ENCODE peak calls at places on chromosome 13, in seven cellular contexts. D, T, M, B, L, F and I are unnamed samples.

GRCh38 chr13:30846311-30846710 is 59.8 kb upstream of the MEDAG start:
- DNase-seq in D (no peak), F (no peak), M (peak; percentile 78), T (no peak), L (no peak), B (no peak), I (no peak)

GRCh38 chr13:26476111-26476743 is 81.3 kb upstream of the WASF3 start:
- DNase-seq in L (peak; percentile 17), M (peak; percentile 32), T (peak; percentile 51), B (no peak), F (no peak), D (peak; percentile 26), I (no peak)

GRCh38 chr13:44842158-44842557 is 147.1 kb downstream of the NUFIP1 start:
- DNase-seq in M (peak; percentile 58), B (no peak), T (no peak), F (no peak), D (no peak), L (no peak), I (no peak)

GRCh38 chr13:114099191-114099590 is 33.2 kb downstream of the RASA3 start:
- DNase-seq in L (no peak), T (peak; percentile 24), F (peak; percentile 26), B (peak; percentile 82), M (peak; percentile 90), D (no peak), I (peak; percentile 47)

GRCh38 chr13:61727714-61728275 is 312.1 kb upstream of the PCDH20 start:
- DNase-seq in L (no peak), T (no peak), F (no peak), M (peak; percentile 41), D (no peak), B (no peak), I (no peak)

GRCh38 chr13:113997845-113998751 is 24.2 kb upstream of the C13orf46 start:
- DNase-seq in L (no peak), M (peak; percentile 50), T (no peak), D (no peak), F (peak; percentile 32), B (no peak), I (peak; percentile 79)

GRCh38 chr13:26601669-26602068 is 44.2 kb downstream of the WASF3 start:
- DNase-seq in F (no peak), L (peak; percentile 18), D (peak; percentile 56), M (peak; percentile 24), T (no peak), B (no peak), I (no peak)

GRCh38 chr13:23778879-23779278 is 110.3 kb downstream of the MIPEP start:
- DNase-seq in T (no peak), B (no peak), D (no peak), F (no peak), L (no peak), M (peak; percentile 72), I (no peak)

GRCh38 chr13:52195052-52195837 is 35.8 kb upstream of the NEK3 start:
- DNase-seq in D (peak; percentile 79), L (peak; percentile 79), F (peak; percentile 25), M (peak; percentile 80), B (no peak), T (peak; percentile 78), I (peak; percentile 81)

GRCh38 chr13:106241974-106242373 is 293.5 kb downstream of the EFNB2 start:
- DNase-seq in T (no peak), F (no peak), B (no peak), D (no peak), L (no peak), M (no peak), I (no peak)

GRCh38 chr13:28820099-28821051 is at the start of gene MTUS2:
- DNase-seq in T (peak; percentile 70), L (peak; percentile 9), M (no peak), D (no peak), B (peak; percentile 44), F (no peak), I (no peak)

GRCh38 chr13:69565334-69565733 is 542.3 kb upstream of the ATXN8OS start:
- DNase-seq in B (no peak), L (no peak), F (no peak), M (no peak), D (no peak), T (peak; percentile 34), I (no peak)

GRCh38 chr13:27258637-27259377 is 7.4 kb downstream of the RPL21 start:
- DNase-seq in M (no peak), T (no peak), D (no peak), B (no peak), F (no peak), L (no peak), I (no peak)

GRCh38 chr13:92719868-92720267 is 506.7 kb upstream of the GPC6 start:
- DNase-seq in B (peak; percentile 26), M (no peak), D (no peak), L (no peak), T (peak; percentile 16), F (no peak), I (no peak)

GRCh38 chr13:109509154-109509905 is 277.1 kb downstream of the IRS2 start:
- DNase-seq in F (no peak), B (no peak), L (no peak), D (no peak), M (peak; percentile 30), T (no peak), I (no peak)

GRCh38 chr13:39023761-39024160 is 14.1 kb downstream of the PROSER1 start:
- DNase-seq in L (no peak), F (no peak), T (no peak), B (no peak), D (no peak), M (peak; percentile 57), I (no peak)

GRCh38 chr13:25727250-25727649 is 324.6 kb downstream of the SHISA2 start:
- DNase-seq in D (no peak), F (no peak), T (no peak), M (no peak), L (no peak), B (no peak), I (no peak)

GRCh38 chr13:20729633-20730585 is 26.4 kb downstream of the IL17D start:
- DNase-seq in T (no peak), D (no peak), M (no peak), B (no peak), L (no peak), F (no peak), I (no peak)

GRCh38 chr13:52454459-52454824 is 836 bp upstream of the CKAP2 start:
- DNase-seq in B (peak; percentile 10), T (no peak), D (peak; percentile 29), M (no peak), L (peak; percentile 38), F (no peak), I (no peak)

GRCh38 chr13:113661506-113661905 is 3.5 kb upstream of the ATP4B start:
- DNase-seq in M (no peak), L (no peak), D (no peak), T (no peak), B (no peak), F (no peak), I (no peak)

GRCh38 chr13:95704510-95704909 is 27.6 kb downstream of the DNAJC3 start:
- DNase-seq in T (no peak), F (no peak), M (no peak), D (no peak), B (no peak), L (no peak), I (no peak)

GRCh38 chr13:21033866-21034601 is 27.4 kb downstream of the LATS2 start:
- DNase-seq in B (no peak), L (no peak), D (no peak), M (no peak), F (no peak), T (no peak), I (no peak)

GRCh38 chr13:40026174-40026585 is 370.7 kb downstream of the COG6 start:
- DNase-seq in L (peak; percentile 82), D (peak; percentile 88), F (no peak), B (no peak), M (no peak), T (no peak), I (no peak)